ENCODE peak calls at places on chromosomes 6 and 20, in seven cellular contexts. A is activated naive CD4-positive, alpha-beta T cell; O is lower lobe of right lung; J is MV-4-11; R is cerebellum; Z is central memory CD4-positive, alpha-beta T cell; X is pons. Q is an unnamed sample.

GRCh38 chr6:52483671-52484003 is 63.5 kb downstream of the EFHC1 start:
- DNase-seq in R (no peak), X (no peak), J (no peak), A (no peak), Z (no peak), O (no peak), Q (no peak)

GRCh38 chr20:42352096-42352495 is 733.9 kb upstream of the CHD6 start:
- DNase-seq in O (no peak), A (no peak), R (no peak), X (no peak), J (no peak), Z (no peak), Q (no peak)

GRCh38 chr20:13035399-13036173 is 26.8 kb downstream of the SPTLC3 start:
- DNase-seq in O (no peak), Z (no peak), A (no peak), J (no peak), X (no peak), R (no peak), Q (no peak)

GRCh38 chr6:106973018-106973840 is 1.3 kb downstream of the CD24 start:
- DNase-seq in X (no peak), R (no peak), Z (no peak), J (no peak), A (no peak), O (peak), Q (no peak)

GRCh38 chr6:15439410-15440022 is 193.6 kb downstream of the JARID2 start:
- DNase-seq in X (no peak), Z (no peak), R (no peak), A (no peak), O (no peak), J (peak), Q (no peak)

GRCh38 chr6:37690964-37691735 is 6.5 kb downstream of the MDGA1 start:
- DNase-seq in X (no peak), J (no peak), R (no peak), Z (no peak), O (no peak), A (no peak), Q (no peak)

GRCh38 chr6:66421570-66421969 is 714.5 kb upstream of the EYS start:
- DNase-seq in R (no peak), Z (no peak), O (no peak), A (no peak), X (no peak), J (no peak), Q (no peak)

GRCh38 chr6:149884617-149885016 is 13.3 kb downstream of the RAET1E start:
- DNase-seq in J (no peak), R (no peak), X (no peak), O (no peak), A (no peak), Z (no peak), Q (no peak)

GRCh38 chr6:108902389-108902792 is 54.2 kb downstream of the ARMC2 start:
- DNase-seq in O (no peak), X (peak), J (peak), A (no peak), R (no peak), Z (no peak), Q (peak)

GRCh38 chr20:36051318-36052116 is 83.1 kb downstream of the CNBD2 start:
- DNase-seq in X (no peak), J (no peak), Z (no peak), A (no peak), O (no peak), R (peak), Q (no peak)

GRCh38 chr6:107320126-107320525 is 139.2 kb downstream of the PDSS2 start:
- DNase-seq in O (no peak), J (no peak), Z (no peak), A (no peak), X (no peak), R (no peak), Q (no peak)

GRCh38 chr20:32628960-32629530 is 43.9 kb upstream of the NOL4L start:
- DNase-seq in O (no peak), A (no peak), Z (no peak), J (no peak), R (no peak), X (no peak), Q (no peak)

GRCh38 chr20:54148947-54149764 is 24.6 kb downstream of the CYP24A1 start:
- DNase-seq in X (no peak), O (no peak), Z (no peak), R (no peak), A (no peak), J (no peak), Q (no peak)

GRCh38 chr6:27019651-27020552 is 227.6 kb upstream of the PRSS16 start:
- DNase-seq in R (peak), X (peak), O (peak), Z (peak), A (no peak), J (peak), Q (peak)

GRCh38 chr6:149766156-149766768 is 16.7 kb downstream of the PCMT1 start:
- DNase-seq in J (peak), Z (no peak), R (no peak), O (no peak), A (no peak), X (no peak), Q (no peak)

GRCh38 chr6:166555066-166555465 is 31.4 kb downstream of the RAMACL start:
- DNase-seq in Z (no peak), A (no peak), X (peak), O (no peak), R (no peak), J (no peak), Q (no peak)